ENCODE peak calls at places on chromosomes 2 and 18, in six cellular contexts. W is H1, G is K562, B is GM12878, Z is HepG2, I is GM12892. L is an unnamed sample.

GRCh38 chr2:154900963-154901517 is 202.5 kb downstream of the KCNJ3 start:
- DNase-seq in W (no peak), G (no peak), B (no peak), Z (no peak), I (no peak), L (no peak)

GRCh38 chr2:186065491-186065890 is 326.9 kb downstream of the FSIP2 start:
- DNase-seq in W (no peak), G (no peak), B (no peak), Z (no peak), I (no peak), L (no peak)

GRCh38 chr2:107775791-107776190 is 50.9 kb upstream of the RGPD4 start:
- DNase-seq in W (no peak), G (no peak), B (no peak), Z (no peak), I (no peak), L (no peak)

GRCh38 chr2:37287966-37288365 is 36.7 kb downstream of the PRKD3 start:
- DNase-seq in W (no peak), G (no peak), B (peak), Z (peak), I (no peak), L (no peak)

GRCh38 chr2:233195027-233195426 is 56.4 kb upstream of the ATG16L1 start:
- DNase-seq in W (no peak), G (no peak), B (no peak), Z (no peak), I (no peak), L (no peak)

GRCh38 chr18:40346146-40346545 is 1608.9 kb upstream of the PIK3C3 start:
- DNase-seq in W (no peak), G (no peak), B (no peak), Z (no peak), I (no peak), L (no peak)

GRCh38 chr2:109378682-109379081 is 235.1 kb downstream of the SEPTIN10 start:
- DNase-seq in W (no peak), G (no peak), B (no peak), Z (no peak), I (no peak), L (no peak)

GRCh38 chr18:36496022-36496421 is 198.5 kb downstream of the FHOD3 start:
- DNase-seq in W (no peak), G (no peak), B (no peak), Z (no peak), I (no peak), L (no peak)

GRCh38 chr2:204669386-204669785 is 124.1 kb downstream of the PARD3B start:
- DNase-seq in W (no peak), G (no peak), B (no peak), Z (no peak), I (no peak), L (no peak)

GRCh38 chr18:11587846-11588245 is 21.6 kb upstream of the SLC35G4 start:
- DNase-seq in W (no peak), G (no peak), B (no peak), Z (no peak), I (no peak), L (no peak)

GRCh38 chr2:165827219-165827920 is 33.3 kb upstream of the GALNT3 start:
- DNase-seq in W (no peak), G (no peak), B (no peak), Z (no peak), I (no peak), L (no peak)

GRCh38 chr2:121906170-121906569 is 150.7 kb downstream of the TSN start:
- DNase-seq in W (no peak), G (no peak), B (no peak), Z (no peak), I (no peak), L (no peak)

GRCh38 chr18:24436939-24437338 is 10.5 kb downstream of the IMPACT start:
- DNase-seq in W (no peak), G (no peak), B (no peak), Z (no peak), I (no peak), L (no peak)

GRCh38 chr2:150480241-150480640 is 7.2 kb downstream of the RND3 start:
- DNase-seq in W (no peak), G (no peak), B (no peak), Z (no peak), I (no peak), L (no peak)

GRCh38 chr18:75727479-75727878 is 300.0 kb upstream of the SMIM21 start:
- DNase-seq in W (peak), G (peak), B (no peak), Z (peak), I (peak), L (peak)

GRCh38 chr18:50138181-50139064 is 56.5 kb downstream of the MYO5B start:
- DNase-seq in W (no peak), G (no peak), B (no peak), Z (no peak), I (no peak), L (no peak)

GRCh38 chr2:129408570-129408969 is 570.9 kb upstream of the RAB6C start:
- DNase-seq in W (no peak), G (no peak), B (no peak), Z (no peak), I (no peak), L (no peak)

GRCh38 chr18:12278765-12279682 is 24.9 kb downstream of the CIDEA start:
- DNase-seq in W (peak), G (no peak), B (no peak), Z (peak), I (no peak), L (no peak)

DNA sequence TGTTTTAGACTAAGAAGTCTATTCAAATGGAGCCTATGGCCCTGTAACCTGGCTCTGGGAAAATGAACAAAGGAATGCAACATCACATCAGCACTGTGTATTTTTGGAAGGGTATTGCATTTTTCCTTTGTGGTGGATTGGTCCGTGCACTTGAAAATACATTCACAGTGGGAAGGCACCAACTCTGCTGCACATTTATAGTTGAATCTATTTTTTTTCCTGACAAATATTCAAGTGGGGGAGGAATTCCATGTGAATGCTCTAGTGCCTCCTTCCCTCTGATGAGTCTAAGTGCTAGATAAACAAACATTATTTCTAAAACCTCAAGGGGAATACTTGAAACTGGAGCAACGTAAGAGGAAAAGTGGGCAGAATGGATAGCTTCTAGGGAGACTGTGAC is 208.3 kb downstream of the SLC8A1 start:
- DNase-seq in W (no peak), G (no peak), B (no peak), Z (no peak), I (no peak), L (no peak)
- TF ChIP-seq TAF1 in W (no peak), G (no peak), B (no peak), Z (no peak), I (no peak), L (no peak)

GRCh38 chr2:64975232-64975791 is 13.9 kb upstream of the SLC1A4 start:
- DNase-seq in W (no peak), G (no peak), B (no peak), Z (peak), I (no peak), L (no peak)
- TF ChIP-seq POLR2AphosphoS5 in W (no peak), G (no peak), B (no peak), Z (no peak), I (no peak), L (no peak)

GRCh38 chr2:98188351-98189046 is 101.5 kb downstream of the VWA3B start:
- DNase-seq in W (no peak), G (no peak), B (no peak), Z (peak), I (no peak), L (no peak)
- TF ChIP-seq TAF1 in W (no peak), G (no peak), B (no peak), Z (no peak), I (no peak), L (no peak)

GRCh38 chr2:118855451-118856279 is 8.2 kb upstream of the EN1 start:
- DNase-seq in W (peak), G (peak), B (no peak), Z (peak), I (peak), L (peak)
- TF ChIP-seq POLR2AphosphoS5 in W (no peak), G (no peak), B (no peak), Z (no peak), I (no peak), L (no peak)

L was measured in GM12891.